ENCODE peak calls at places on chromosomes 16 and 17, in nine cellular contexts. K, Z, L, T, J, N, A, S and F are unnamed samples.

GRCh38 chr16:20906225-20906870 is 5.8 kb downstream of the LYRM1 start:
- DNase-seq in T (peak; percentile 87), A (peak; percentile 93), Z (no peak), J (no peak), N (no peak), S (no peak), L (peak; percentile 87), K (no peak), F (no peak)

GRCh38 chr17:57811633-57812280 is 38.1 kb downstream of the MRPS23 start:
- DNase-seq in L (no peak), S (no peak), A (no peak), N (no peak), Z (no peak), K (no peak), J (no peak), T (no peak), F (no peak)

GRCh38 chr17:42253173-42253545 is 23.0 kb downstream of the STAT5B start:
- DNase-seq in K (no peak), Z (no peak), T (no peak), L (no peak), J (no peak), S (no peak), N (no peak), A (no peak), F (no peak)

GRCh38 chr17:81685108-81685507 is 1.3 kb downstream of the HGS start:
- DNase-seq in J (no peak), L (peak; percentile 76), K (no peak), N (peak; percentile 69), A (peak; percentile 46), Z (no peak), T (peak; percentile 39), S (no peak), F (no peak)

GRCh38 chr16:84503751-84504395 is 586 bp downstream of the MEAK7 start:
- DNase-seq in K (peak; percentile 62), T (no peak), A (no peak), J (no peak), Z (no peak), L (peak; percentile 51), N (peak; percentile 35), S (peak; percentile 41), F (no peak)

GRCh38 chr17:7330099-7331015 is 1.2 kb upstream of the NEURL4 start:
- DNase-seq in N (peak; percentile 76), S (peak; percentile 83), Z (peak; percentile 74), K (peak; percentile 85), L (peak; percentile 56), A (peak; percentile 77), J (peak; percentile 71), T (peak; percentile 74), F (peak; percentile 91)

GRCh38 chr16:75070055-75070841 is 46.3 kb downstream of the LDHD start:
- DNase-seq in Z (no peak), T (peak; percentile 51), S (no peak), L (no peak), K (no peak), A (no peak), N (peak; percentile 31), J (no peak), F (no peak)

GRCh38 chr17:80866050-80866793 is 125.4 kb upstream of the CHMP6 start:
- DNase-seq in T (peak; percentile 64), L (peak; percentile 34), K (no peak), Z (peak; percentile 83), A (peak; percentile 71), N (peak; percentile 62), J (peak; percentile 86), S (peak; percentile 56), F (peak; percentile 59)

GRCh38 chr16:56950881-56951771 is 10.6 kb upstream of the CETP start:
- DNase-seq in A (peak; percentile 66), J (peak; percentile 59), K (peak; percentile 75), N (peak; percentile 42), Z (peak; percentile 36), S (peak; percentile 71), T (peak; percentile 56), L (no peak), F (peak; percentile 33)

GRCh38 chr16:72847187-72848044 is 200.5 kb downstream of the ZFHX3 start:
- DNase-seq in S (no peak), T (no peak), Z (no peak), J (peak; percentile 32), N (no peak), L (no peak), A (peak; percentile 54), K (no peak), F (no peak)

GRCh38 chr17:33667052-33667509 is 374.0 kb upstream of the ASIC2 start:
- DNase-seq in Z (no peak), N (no peak), A (no peak), K (no peak), L (no peak), J (no peak), S (no peak), T (no peak), F (no peak)

GRCh38 chr17:50642722-50643656 is 8.3 kb downstream of the ABCC3 start:
- DNase-seq in T (no peak), L (no peak), S (no peak), A (no peak), N (peak; percentile 83), Z (no peak), J (no peak), K (no peak), F (no peak)

GRCh38 chr17:1929896-1930750 is 95.0 kb downstream of the RTN4RL1 start:
- DNase-seq in T (no peak), A (no peak), N (no peak), Z (no peak), S (no peak), K (no peak), J (no peak), L (no peak), F (no peak)

GRCh38 chr16:27676807-27677206 is 126.9 kb downstream of the KATNIP start:
- DNase-seq in T (no peak), S (no peak), L (peak; percentile 37), A (peak; percentile 25), J (no peak), K (no peak), N (no peak), Z (no peak), F (no peak)

GRCh38 chr17:33375086-33375485 is 82.0 kb upstream of the ASIC2 start:
- DNase-seq in A (no peak), J (no peak), S (no peak), K (no peak), N (no peak), L (no peak), Z (no peak), T (no peak), F (no peak)

GRCh38 chr17:44872131-44872768 is 24.6 kb downstream of the HIGD1B start:
- DNase-seq in L (no peak), A (peak; percentile 29), Z (no peak), N (peak; percentile 55), K (no peak), J (no peak), T (no peak), S (no peak), F (no peak)

GRCh38 chr17:3583456-3583855 is 25.8 kb downstream of the TRPV1 start:
- DNase-seq in S (no peak), T (no peak), L (no peak), Z (no peak), J (no peak), N (no peak), K (no peak), A (no peak), F (no peak)
- TF ChIP-seq CTCF in S (no peak), T (no peak), L (no peak), Z (no peak), J (no peak), N (no peak), K (no peak), A (no peak), F (no peak)

GRCh38 chr16:51084074-51084928 is 66.8 kb downstream of the SALL1 start:
- DNase-seq in L (no peak), A (peak; percentile 12), K (no peak), T (no peak), Z (no peak), S (no peak), J (no peak), N (no peak), F (no peak)
- TF ChIP-seq CTCF in L (no peak), A (no peak), K (no peak), T (no peak), Z (no peak), S (no peak), J (no peak), N (no peak), F (no peak)

GRCh38 chr17:43664096-43664495 is 2.4 kb upstream of the MEOX1 start:
- DNase-seq in J (no peak), Z (no peak), T (no peak), A (no peak), L (no peak), S (no peak), N (no peak), K (no peak), F (no peak)

GRCh38 chr17:43665038-43665386 is 3.3 kb upstream of the MEOX1 start:
- DNase-seq in J (no peak), L (no peak), S (no peak), N (no peak), T (peak; percentile 25), Z (no peak), A (no peak), K (no peak), F (no peak)

GRCh38 chr17:43663383-43663782 is 1.7 kb upstream of the MEOX1 start:
- DNase-seq in Z (no peak), A (no peak), K (no peak), T (no peak), L (no peak), S (no peak), J (no peak), N (no peak), F (no peak)

GRCh38 chr17:43667506-43668438 is 6.0 kb upstream of the MEOX1 start:
- DNase-seq in L (peak; percentile 49), A (peak; percentile 39), J (no peak), N (no peak), Z (no peak), K (no peak), T (peak; percentile 36), S (no peak), F (no peak)

DNA sequence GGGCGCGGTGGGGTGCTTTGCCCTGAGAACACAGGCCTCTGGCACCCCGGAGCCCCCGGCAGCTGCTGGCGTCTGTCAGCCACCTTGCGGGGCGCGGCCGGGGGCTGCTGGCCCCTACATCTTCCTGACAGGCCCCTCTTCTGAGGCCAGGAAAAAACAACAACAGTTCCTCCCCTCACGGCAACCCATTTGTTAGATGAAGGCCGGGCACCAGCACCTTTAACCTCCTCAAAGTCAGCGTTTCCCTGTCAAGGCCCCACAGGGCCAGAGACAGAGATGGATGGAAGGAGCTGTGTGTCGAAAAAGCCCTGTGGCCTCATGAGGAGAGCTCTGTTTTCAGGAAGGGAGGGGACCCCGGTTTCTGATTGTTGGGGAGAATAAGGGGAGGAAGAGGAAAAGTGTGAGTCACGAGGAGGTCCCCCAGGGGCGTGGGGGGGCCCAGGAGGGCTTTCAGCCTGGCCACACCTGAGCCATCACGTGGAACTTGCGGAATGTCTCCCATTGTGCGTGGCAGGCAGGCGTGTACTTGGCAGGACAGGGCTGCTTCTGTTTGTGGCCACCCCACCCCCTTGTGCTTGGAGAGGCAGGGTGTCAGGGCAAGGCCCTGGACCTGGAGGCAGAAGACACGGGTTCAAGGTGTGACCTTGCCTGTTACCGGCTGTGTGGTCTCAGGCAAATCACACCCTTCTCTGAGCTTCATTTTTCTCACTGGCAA is 3.8 kb upstream of the MEOX1 start:
- DNase-seq in T (no peak), N (no peak), K (no peak), L (no peak), A (no peak), S (no peak), J (no peak), Z (no peak), F (no peak)
- TF ChIP-seq CTCF in T (no peak), N (no peak), K (no peak), L (no peak), A (no peak), S (no peak), J (no peak), Z (no peak), F (no peak)

GRCh38 chr17:74772071-74772470 is 4.1 kb downstream of the NAT9 start:
- DNase-seq in S (no peak), A (no peak), L (no peak), N (no peak), K (no peak), Z (no peak), T (no peak), J (no peak), F (no peak)
- TF ChIP-seq CTCF in S (no peak), A (no peak), L (no peak), N (no peak), K (no peak), Z (no peak), T (no peak), J (no peak), F (no peak)